ENCODE peak calls at places on chromosomes 13 and 19, in ten cellular contexts. Q is lower leg skin, P is coronary artery, V is thoracic aorta, R is heart left ventricle, J is AG04450, M is uterus, O is Peyer's patch, B is ascending aorta, T is neural crest cell. F is an unnamed sample.

GRCh38 chr19:1862424-1863307 is 713 bp downstream of the KLF16 start:
- DNase-seq in Q (no peak), P (peak), V (no peak), R (no peak), J (no peak), M (no peak), O (no peak), B (no peak), T (no peak), F (no peak)

GRCh38 chr13:27997904-27998522 is 9.5 kb upstream of the URAD start:
- DNase-seq in Q (no peak), P (no peak), V (no peak), R (peak), J (no peak), M (no peak), O (peak), B (no peak), T (peak), F (no peak)

GRCh38 chr13:101554420-101555125 is 102.1 kb downstream of the ITGBL1 start:
- DNase-seq in Q (no peak), P (no peak), V (no peak), R (no peak), J (no peak), M (no peak), O (no peak), B (no peak), T (no peak), F (no peak)

GRCh38 chr13:46521486-46521885 is 31.5 kb upstream of the LRCH1 start:
- DNase-seq in Q (no peak), P (no peak), V (no peak), R (no peak), J (no peak), M (no peak), O (no peak), B (no peak), T (no peak), F (no peak)

GRCh38 chr19:10508707-10509106 is 5.6 kb upstream of the KEAP1 start:
- DNase-seq in Q (no peak), P (no peak), V (no peak), R (no peak), J (no peak), M (no peak), O (no peak), B (no peak), T (no peak), F (no peak)

GRCh38 chr13:112998506-112999280 is 29.7 kb downstream of the MCF2L start:
- DNase-seq in Q (no peak), P (no peak), V (no peak), R (no peak), J (no peak), M (no peak), O (peak), B (no peak), T (no peak), F (no peak)

GRCh38 chr19:38635483-38636399 is 11.7 kb upstream of the ACTN4 start:
- DNase-seq in Q (no peak), P (no peak), V (no peak), R (no peak), J (no peak), M (no peak), O (no peak), B (no peak), T (no peak), F (no peak)

GRCh38 chr19:5696196-5697021 is 6.3 kb downstream of the RPL36 start:
- DNase-seq in Q (no peak), P (no peak), V (no peak), R (no peak), J (no peak), M (no peak), O (no peak), B (no peak), T (no peak), F (no peak)

GRCh38 chr19:48646192-48646911 is 365 bp upstream of the CA11 start:
- DNase-seq in Q (no peak), P (peak), V (no peak), R (peak), J (no peak), M (peak), O (peak), B (peak), T (peak), F (no peak)

GRCh38 chr19:20863176-20863575 is 59.9 kb upstream of the ZNF85 start:
- DNase-seq in Q (no peak), P (no peak), V (no peak), R (no peak), J (no peak), M (no peak), O (no peak), B (no peak), T (no peak), F (no peak)

GRCh38 chr19:40611900-40612698 is 10.9 kb downstream of the LTBP4 start:
- DNase-seq in Q (no peak), P (no peak), V (no peak), R (no peak), J (no peak), M (no peak), O (no peak), B (no peak), T (no peak), F (no peak)

GRCh38 chr19:55340144-55340783 is 588 bp downstream of the KMT5C start:
- DNase-seq in Q (no peak), P (no peak), V (no peak), R (no peak), J (no peak), M (no peak), O (no peak), B (no peak), T (no peak), F (no peak)

GRCh38 chr19:55342044-55342531 is 2.4 kb downstream of the KMT5C start:
- DNase-seq in Q (no peak), P (no peak), V (no peak), R (no peak), J (no peak), M (no peak), O (no peak), B (no peak), T (no peak), F (no peak)

GRCh38 chr19:55339225-55340143 is at the start of gene KMT5C:
- DNase-seq in Q (peak), P (peak), V (peak), R (peak), J (peak), M (peak), O (peak), B (peak), T (peak), F (peak)

GRCh38 chr19:55341191-55342043 is 1.7 kb downstream of the KMT5C start:
- DNase-seq in Q (no peak), P (no peak), V (no peak), R (peak), J (no peak), M (peak), O (peak), B (no peak), T (peak), F (no peak)

DNA sequence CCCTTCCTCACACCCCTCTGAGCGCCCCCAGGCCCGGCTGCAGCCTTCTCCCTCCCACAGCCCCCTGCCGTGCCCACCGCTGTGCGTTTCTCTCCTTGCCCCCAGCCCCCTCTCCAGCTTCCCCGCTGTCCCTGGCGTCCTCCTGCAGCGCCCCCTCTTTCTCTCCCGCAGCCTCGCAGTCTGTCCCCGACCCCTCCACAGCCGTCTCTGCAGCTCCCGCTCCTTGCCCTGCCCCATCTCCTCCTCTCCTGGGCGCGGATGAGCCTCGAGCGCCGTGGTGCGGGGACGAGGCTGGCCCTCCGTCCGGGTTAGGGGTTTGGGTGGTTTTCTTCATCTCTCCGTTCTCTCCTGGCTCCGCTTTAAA is 1.1 kb downstream of the KMT5C start:
- DNase-seq in Q (no peak), P (no peak), V (no peak), R (no peak), J (no peak), M (no peak), O (no peak), B (no peak), T (peak), F (no peak)
- TF ChIP-seq CTCF in Q (no peak), P (no peak), V (no peak), R (no peak), J (peak), M (no peak), O (no peak), B (peak), T (no peak), F (no peak)

GRCh38 chr13:39415403-39415802 is 187.6 kb downstream of the LHFPL6 start:
- DNase-seq in Q (no peak), P (peak), V (no peak), R (peak), J (no peak), M (peak), O (no peak), B (no peak), T (peak), F (no peak)
- TF ChIP-seq CTCF in Q (no peak), P (no peak), V (no peak), R (peak), J (peak), M (peak), O (no peak), B (peak), T (peak), F (peak)

GRCh38 chr19:46369817-46370216 is 22.9 kb downstream of the PPP5C start:
- DNase-seq in Q (no peak), P (no peak), V (no peak), R (no peak), J (no peak), M (no peak), O (no peak), B (no peak), T (no peak), F (no peak)

GRCh38 chr19:46374526-46375475 is 27.9 kb downstream of the PPP5C start:
- DNase-seq in Q (no peak), P (peak), V (no peak), R (no peak), J (no peak), M (no peak), O (no peak), B (no peak), T (no peak), F (no peak)

GRCh38 chr19:46371371-46371901 is 24.5 kb downstream of the PPP5C start:
- DNase-seq in Q (no peak), P (peak), V (no peak), R (no peak), J (no peak), M (no peak), O (peak), B (no peak), T (no peak), F (no peak)

GRCh38 chr19:46373573-46374359 is 26.9 kb downstream of the PPP5C start:
- DNase-seq in Q (peak), P (peak), V (peak), R (peak), J (no peak), M (no peak), O (peak), B (peak), T (no peak), F (no peak)

GRCh38 chr19:46372901-46373572 is 26.1 kb downstream of the PPP5C start:
- DNase-seq in Q (no peak), P (peak), V (no peak), R (no peak), J (no peak), M (no peak), O (peak), B (no peak), T (no peak), F (no peak)
- TF ChIP-seq CTCF in Q (no peak), P (no peak), V (peak), R (no peak), J (peak), M (peak), O (no peak), B (peak), T (peak), F (no peak)

GRCh38 chr19:29831041-29831548 is 19.3 kb downstream of the CCNE1 start:
- DNase-seq in Q (no peak), P (no peak), V (no peak), R (no peak), J (no peak), M (no peak), O (peak), B (no peak), T (no peak), F (no peak)
- TF ChIP-seq CTCF in Q (no peak), P (no peak), V (no peak), R (no peak), J (no peak), M (no peak), O (no peak), B (no peak), T (no peak), F (no peak)